ENCODE peak calls at places on chromosome 2, in seven cellular contexts. G is Peyer's patch, I is AG09319, B is MCF 10A, C is GM12865, V is progenitor cell of endocrine pancreas, D is cardiac fibroblast. F is an unnamed sample.

GRCh38 chr2:238159676-238160205 is 971 bp downstream of the ERFE start:
- DNase-seq in G (no peak), I (no peak), B (no peak), C (no peak), V (no peak), D (no peak), F (no peak)

GRCh38 chr2:101766871-101767739 is 69.6 kb downstream of the MAP4K4 start:
- DNase-seq in G (no peak), I (peak), B (peak), C (no peak), V (no peak), D (peak), F (no peak)

GRCh38 chr2:133362061-133362476 is 206.2 kb downstream of the NCKAP5 start:
- DNase-seq in G (no peak), I (no peak), B (no peak), C (no peak), V (no peak), D (peak), F (no peak)

GRCh38 chr2:175823291-175824073 is 178.6 kb downstream of the LNPK start:
- DNase-seq in G (no peak), I (no peak), B (no peak), C (no peak), V (no peak), D (no peak), F (no peak)

GRCh38 chr2:64850641-64851040 is 138.6 kb upstream of the SLC1A4 start:
- DNase-seq in G (no peak), I (no peak), B (no peak), C (no peak), V (no peak), D (no peak), F (no peak)

GRCh38 chr2:88179228-88179679 is 9.1 kb downstream of the THNSL2 start:
- DNase-seq in G (no peak), I (no peak), B (no peak), C (no peak), V (no peak), D (no peak), F (no peak)

GRCh38 chr2:290090-290722 is 2.3 kb upstream of the ALKAL2 start:
- DNase-seq in G (no peak), I (peak), B (peak), C (peak), V (peak), D (peak), F (peak)

GRCh38 chr2:96158554-96158940 is 13.3 kb upstream of the DUSP2 start:
- DNase-seq in G (no peak), I (no peak), B (no peak), C (peak), V (no peak), D (no peak), F (no peak)

GRCh38 chr2:609520-610280 is 67.5 kb downstream of the TMEM18 start:
- DNase-seq in G (no peak), I (no peak), B (no peak), C (no peak), V (no peak), D (no peak), F (no peak)

GRCh38 chr2:137173514-137173913 is 408.2 kb downstream of the THSD7B start:
- DNase-seq in G (no peak), I (no peak), B (peak), C (peak), V (no peak), D (peak), F (no peak)

GRCh38 chr2:71060871-71061270 is 7.6 kb upstream of the NAGK start:
- DNase-seq in G (no peak), I (no peak), B (no peak), C (no peak), V (no peak), D (peak), F (no peak)

GRCh38 chr2:26008095-26008494 is 25.8 kb upstream of the RAB10 start:
- DNase-seq in G (no peak), I (no peak), B (no peak), C (no peak), V (no peak), D (no peak), F (no peak)

GRCh38 chr2:29051730-29052129 is 22.6 kb downstream of the PCARE start:
- DNase-seq in G (no peak), I (no peak), B (no peak), C (no peak), V (no peak), D (no peak), F (no peak)

GRCh38 chr2:175180701-175181103 is 808 bp downstream of the ATP5MC3 start:
- DNase-seq in G (peak), I (no peak), B (peak), C (peak), V (no peak), D (peak), F (peak)

GRCh38 chr2:185466915-185467314 is 271.7 kb upstream of the FSIP2 start:
- DNase-seq in G (no peak), I (no peak), B (no peak), C (no peak), V (no peak), D (no peak), F (no peak)

GRCh38 chr2:68463287-68463877 is 3.7 kb downstream of the FBXO48 start:
- DNase-seq in G (no peak), I (no peak), B (peak), C (peak), V (no peak), D (peak), F (no peak)

GRCh38 chr2:219406861-219407230 is 11.3 kb upstream of the DES start:
- DNase-seq in G (no peak), I (peak), B (no peak), C (no peak), V (no peak), D (peak), F (no peak)

GRCh38 chr2:224354631-224355211 is 47.2 kb downstream of the FAM124B start:
- DNase-seq in G (no peak), I (no peak), B (no peak), C (no peak), V (no peak), D (peak), F (no peak)

GRCh38 chr2:219495531-219496122 is 3.1 kb upstream of the GMPPA start:
- DNase-seq in G (peak), I (peak), B (peak), C (peak), V (peak), D (peak), F (peak)

GRCh38 chr2:187302619-187303018 is 145.4 kb downstream of the CALCRL start:
- DNase-seq in G (no peak), I (no peak), B (no peak), C (no peak), V (no peak), D (peak), F (no peak)

GRCh38 chr2:181461056-181461630 is 4.0 kb downstream of the ITGA4 start:
- DNase-seq in G (peak), I (no peak), B (no peak), C (peak), V (no peak), D (no peak), F (no peak)

GRCh38 chr2:96342085-96342484 is 6.5 kb downstream of the NCAPH start:
- DNase-seq in G (no peak), I (peak), B (peak), C (peak), V (no peak), D (peak), F (no peak)

GRCh38 chr2:1839066-1839756 is 94.9 kb upstream of the PXDN start:
- DNase-seq in G (no peak), I (no peak), B (no peak), C (no peak), V (no peak), D (no peak), F (no peak)

GRCh38 chr2:19474128-19474527 is 115.7 kb upstream of the OSR1 start:
- DNase-seq in G (peak), I (peak), B (peak), C (peak), V (no peak), D (peak), F (no peak)

GRCh38 chr2:221517362-221518121 is 54.6 kb downstream of the EPHA4 start:
- DNase-seq in G (peak), I (peak), B (peak), C (peak), V (no peak), D (peak), F (no peak)

GRCh38 chr2:156589381-156590079 is 153.4 kb downstream of the GPD2 start:
- DNase-seq in G (no peak), I (peak), B (peak), C (peak), V (no peak), D (peak), F (no peak)

GRCh38 chr2:206477296-206477695 is 34.0 kb downstream of the ADAM23 start:
- DNase-seq in G (no peak), I (no peak), B (no peak), C (no peak), V (no peak), D (peak), F (no peak)

GRCh38 chr2:104599802-104600510 is 254.0 kb upstream of the POU3F3 start:
- DNase-seq in G (no peak), I (no peak), B (peak), C (no peak), V (no peak), D (peak), F (no peak)

DNA sequence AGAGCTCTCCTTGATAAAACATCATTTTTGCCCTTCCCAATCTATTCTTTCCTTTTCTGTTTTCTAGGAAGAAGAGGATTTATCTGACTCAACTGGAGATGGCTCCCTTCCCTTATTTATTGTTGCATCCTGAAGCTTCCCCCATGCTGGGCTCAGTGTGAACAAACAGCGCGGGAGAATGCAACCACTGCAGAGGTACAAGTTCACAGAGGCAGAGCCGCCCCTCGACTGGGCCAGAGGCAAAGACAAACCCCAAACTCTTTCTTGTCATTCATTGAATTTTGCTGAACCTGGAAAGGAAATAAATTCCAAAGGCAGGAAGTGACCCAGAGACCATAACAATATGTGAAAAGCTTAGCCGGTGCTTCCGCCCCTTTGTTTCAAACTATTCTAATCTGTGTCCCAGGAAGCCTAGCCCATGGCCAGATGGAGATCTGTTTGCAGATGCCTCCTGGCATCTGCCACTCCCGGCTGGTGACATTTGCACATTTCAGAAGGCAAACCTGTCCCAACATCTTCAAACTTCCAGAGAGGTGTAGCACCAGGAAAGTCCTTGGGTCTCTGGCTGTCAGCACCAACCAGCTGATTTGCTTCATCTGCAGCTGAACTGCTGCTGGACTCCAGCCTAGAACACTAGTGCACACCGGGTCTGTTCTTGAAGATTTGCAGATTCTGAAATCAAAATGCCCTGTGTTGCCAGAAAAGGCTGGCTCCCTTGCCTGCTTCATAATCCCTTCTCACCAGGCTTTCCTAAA is 79.4 kb upstream of the MAP4K3 start:
- DNase-seq in G (no peak), I (no peak), B (peak), C (no peak), V (no peak), D (peak), F (no peak)
- TF ChIP-seq CTCF in G (no peak), I (no peak), B (peak), C (no peak), V (no peak), D (no peak), F (no peak)

GRCh38 chr2:76862901-76863300 is 659.3 kb downstream of the LRRTM4 start:
- DNase-seq in G (no peak), I (no peak), B (no peak), C (no peak), V (no peak), D (no peak), F (no peak)
- TF ChIP-seq CTCF in G (no peak), I (no peak), B (no peak), C (no peak), V (no peak), D (no peak), F (no peak)

DNA sequence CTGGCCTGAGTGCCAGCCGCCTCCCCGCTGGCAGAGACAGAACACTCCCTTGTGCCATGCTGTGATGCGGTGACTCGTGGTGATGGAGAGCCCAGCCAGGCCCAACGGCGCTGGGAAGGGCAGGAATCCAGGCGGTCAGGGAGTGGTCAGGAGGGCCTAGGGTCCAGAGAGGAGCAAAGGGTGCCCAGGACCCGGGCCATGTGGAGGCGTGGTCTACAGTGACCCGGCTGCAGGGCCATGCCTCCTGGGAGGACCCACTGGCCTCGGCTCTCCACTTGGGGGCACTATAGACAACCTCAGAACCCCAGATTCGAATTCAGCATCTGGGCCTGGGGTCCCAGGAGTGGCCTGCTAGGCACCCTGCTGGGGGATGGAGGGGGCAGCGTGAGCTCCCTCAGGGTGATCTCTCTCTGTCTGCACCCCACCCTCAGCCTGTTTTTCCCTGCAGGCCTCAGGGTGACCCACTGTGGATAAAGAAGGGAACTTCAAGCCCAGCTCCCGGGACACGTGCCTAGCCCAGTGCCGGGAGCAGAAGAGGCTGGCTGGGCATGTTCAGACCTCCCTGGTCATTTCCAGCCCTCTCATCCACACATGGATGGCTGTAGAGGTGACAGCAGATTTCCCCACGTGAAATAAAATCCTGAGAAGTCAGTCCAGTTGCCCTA is 13.0 kb downstream of the AMER3 start:
- DNase-seq in G (no peak), I (no peak), B (no peak), C (no peak), V (no peak), D (no peak), F (no peak)
- TF ChIP-seq CTCF in G (no peak), I (no peak), B (no peak), C (peak), V (no peak), D (no peak), F (no peak)

DNA sequence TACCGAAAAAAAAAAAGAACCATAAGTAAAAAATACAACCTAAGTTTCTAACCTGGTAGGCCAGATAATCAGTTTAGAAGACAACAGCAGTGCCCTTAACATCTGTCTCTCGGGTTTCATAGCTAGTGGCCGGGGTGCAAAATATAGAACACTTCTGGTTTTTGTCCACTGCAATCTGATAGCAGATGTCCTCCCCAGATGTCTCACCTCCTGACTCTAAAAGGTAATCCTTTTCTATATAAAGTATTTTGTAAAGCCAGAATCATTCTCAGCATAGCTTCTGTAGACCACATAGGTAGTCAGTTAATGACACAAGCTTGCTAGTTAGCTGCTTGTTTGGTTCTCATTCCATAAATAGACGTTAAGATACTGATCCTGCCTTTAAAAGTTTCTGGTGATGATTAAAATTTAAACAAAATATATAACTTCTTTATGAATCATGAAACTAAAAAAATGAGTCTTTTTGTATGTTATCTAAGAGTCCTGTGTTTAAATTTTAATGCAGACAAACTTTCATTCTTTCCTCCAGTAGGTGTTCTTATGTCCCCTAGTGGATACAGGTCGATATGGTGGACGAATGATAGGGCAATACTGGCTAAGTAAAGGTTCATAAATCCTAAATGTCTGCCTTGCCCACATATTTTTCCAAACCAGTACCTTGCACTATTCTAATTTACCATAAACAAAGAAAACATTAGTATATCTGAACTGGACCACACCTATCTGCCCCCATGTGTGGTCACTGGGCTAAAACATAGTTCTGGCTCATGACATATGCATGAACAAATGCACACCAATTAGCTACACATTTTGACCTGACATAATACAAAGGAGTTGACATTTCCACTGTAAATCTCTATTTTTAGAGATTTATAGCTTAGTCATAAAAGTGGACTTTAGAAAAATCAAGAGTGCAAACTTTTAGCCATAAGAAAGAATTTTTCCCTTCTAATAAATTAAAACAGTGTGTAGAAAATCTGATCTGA is 171.0 kb downstream of the SRBD1 start:
- DNase-seq in G (no peak), I (no peak), B (peak), C (peak), V (no peak), D (peak), F (no peak)
- TF ChIP-seq CTCF in G (no peak), I (peak), B (no peak), C (no peak), V (no peak), D (peak), F (no peak)